ENCODE peak calls at places on chromosomes 13 and 19, in ten cellular contexts. One of them, this sample, is unnamed. For H3K4me1, the result is how much of the 10 kb centered on the place peaks cover.

GRCh38 chr13:33323766-33324525 is 38.4 kb upstream of the STARD13 start:
- DNase-seq in left ventricle myocardium inferior: no peak
- DNase-seq in heart right ventricle: no peak
- DNase-seq in PC-9: no peak
- DNase-seq in IMR-90: peak
- DNase-seq in tibial artery: no peak
- DNase-seq in sigmoid colon: no peak
- DNase-seq in right lobe of liver: no peak
- DNase-seq in cardiac muscle cell: peak
- DNase-seq in left lung: no peak
- DNase-seq in this sample: no peak

GRCh38 chr13:33512880-33513554 is 227.5 kb upstream of the STARD13 start:
- DNase-seq in PC-9: no peak
- DNase-seq in cardiac muscle cell: no peak
- DNase-seq in right lobe of liver: no peak
- DNase-seq in left ventricle myocardium inferior: no peak
- DNase-seq in IMR-90: peak
- DNase-seq in heart right ventricle: no peak
- DNase-seq in sigmoid colon: no peak
- DNase-seq in tibial artery: no peak
- DNase-seq in left lung: no peak
- DNase-seq in this sample: no peak

GRCh38 chr19:18434411-18435184 is 3.3 kb downstream of the ISYNA1 start:
- DNase-seq in heart right ventricle: no peak
- DNase-seq in left ventricle myocardium inferior: no peak
- DNase-seq in IMR-90: no peak
- DNase-seq in PC-9: no peak
- DNase-seq in tibial artery: no peak
- DNase-seq in left lung: peak
- DNase-seq in cardiac muscle cell: no peak
- DNase-seq in right lobe of liver: no peak
- DNase-seq in sigmoid colon: no peak
- DNase-seq in this sample: no peak

GRCh38 chr13:68304287-68304893 is 1074.3 kb upstream of the PCDH9 start:
- DNase-seq in tibial artery: no peak
- DNase-seq in IMR-90: no peak
- DNase-seq in sigmoid colon: no peak
- DNase-seq in left lung: no peak
- DNase-seq in cardiac muscle cell: peak
- DNase-seq in right lobe of liver: no peak
- DNase-seq in heart right ventricle: no peak
- DNase-seq in PC-9: no peak
- DNase-seq in left ventricle myocardium inferior: no peak
- DNase-seq in this sample: no peak

GRCh38 chr19:48333467-48334384 is 8.4 kb downstream of the EMP3 start:
- DNase-seq in PC-9: peak
- DNase-seq in sigmoid colon: peak
- DNase-seq in cardiac muscle cell: peak
- DNase-seq in tibial artery: peak
- DNase-seq in left lung: peak
- DNase-seq in right lobe of liver: peak
- DNase-seq in heart right ventricle: peak
- DNase-seq in left ventricle myocardium inferior: peak
- DNase-seq in IMR-90: peak
- DNase-seq in this sample: peak

GRCh38 chr19:10828981-10829821 is 6.8 kb downstream of the TMED1 start:
- DNase-seq in heart right ventricle: no peak
- DNase-seq in PC-9: no peak
- DNase-seq in right lobe of liver: no peak
- DNase-seq in left lung: peak
- DNase-seq in cardiac muscle cell: no peak
- DNase-seq in tibial artery: no peak
- DNase-seq in IMR-90: no peak
- DNase-seq in sigmoid colon: no peak
- DNase-seq in left ventricle myocardium inferior: no peak
- DNase-seq in this sample: no peak

GRCh38 chr13:110300090-110300815 is 6.7 kb downstream of the COL4A1 start:
- DNase-seq in heart right ventricle: no peak
- DNase-seq in tibial artery: no peak
- DNase-seq in IMR-90: peak
- DNase-seq in left lung: no peak
- DNase-seq in left ventricle myocardium inferior: no peak
- DNase-seq in cardiac muscle cell: no peak
- DNase-seq in right lobe of liver: no peak
- DNase-seq in sigmoid colon: no peak
- DNase-seq in PC-9: no peak
- DNase-seq in this sample: no peak

GRCh38 chr13:35470671-35471465 is 5.6 kb downstream of the MAB21L1 start:
- DNase-seq in left ventricle myocardium inferior: peak
- DNase-seq in sigmoid colon: peak
- DNase-seq in PC-9: peak
- DNase-seq in cardiac muscle cell: peak
- DNase-seq in left lung: peak
- DNase-seq in right lobe of liver: no peak
- DNase-seq in heart right ventricle: peak
- DNase-seq in IMR-90: peak
- DNase-seq in tibial artery: no peak
- DNase-seq in this sample: peak

GRCh38 chr13:98998831-98999634 is 21.2 kb upstream of the DOCK9 start:
- DNase-seq in left ventricle myocardium inferior: no peak
- DNase-seq in right lobe of liver: no peak
- DNase-seq in cardiac muscle cell: no peak
- DNase-seq in left lung: no peak
- DNase-seq in heart right ventricle: no peak
- DNase-seq in PC-9: no peak
- DNase-seq in tibial artery: no peak
- DNase-seq in sigmoid colon: no peak
- DNase-seq in IMR-90: no peak
- DNase-seq in this sample: no peak

GRCh38 chr13:80598189-80598588 is 257.3 kb upstream of the SPRY2 start:
- DNase-seq in tibial artery: no peak
- DNase-seq in PC-9: no peak
- DNase-seq in right lobe of liver: no peak
- DNase-seq in heart right ventricle: no peak
- DNase-seq in left ventricle myocardium inferior: no peak
- DNase-seq in left lung: no peak
- DNase-seq in cardiac muscle cell: no peak
- DNase-seq in IMR-90: no peak
- DNase-seq in sigmoid colon: no peak
- DNase-seq in this sample: no peak

GRCh38 chr13:83009987-83010386 is 872.3 kb downstream of the SLITRK1 start:
- DNase-seq in PC-9: no peak
- DNase-seq in right lobe of liver: no peak
- DNase-seq in heart right ventricle: no peak
- DNase-seq in sigmoid colon: no peak
- DNase-seq in tibial artery: no peak
- DNase-seq in left ventricle myocardium inferior: no peak
- DNase-seq in IMR-90: no peak
- DNase-seq in left lung: no peak
- DNase-seq in cardiac muscle cell: no peak
- DNase-seq in this sample: no peak

GRCh38 chr19:45446295-45446694 is 21.5 kb upstream of the FOSB start:
- DNase-seq in left lung: no peak
- DNase-seq in heart right ventricle: no peak
- DNase-seq in sigmoid colon: no peak
- DNase-seq in IMR-90: peak
- DNase-seq in right lobe of liver: no peak
- DNase-seq in PC-9: no peak
- DNase-seq in left ventricle myocardium inferior: no peak
- DNase-seq in tibial artery: no peak
- DNase-seq in cardiac muscle cell: peak
- DNase-seq in this sample: no peak
- H3K4me1 ChIP-seq in left lung: under half
- H3K4me1 ChIP-seq in heart right ventricle: under half
- H3K4me1 ChIP-seq in sigmoid colon: under half
- H3K4me1 ChIP-seq in IMR-90: under half
- H3K4me1 ChIP-seq in right lobe of liver: under half
- H3K4me1 ChIP-seq in PC-9: under half
- H3K4me1 ChIP-seq in left ventricle myocardium inferior: under half
- H3K4me1 ChIP-seq in tibial artery: under half
- H3K4me1 ChIP-seq in cardiac muscle cell: under half
- H3K4me1 ChIP-seq in this sample: under half

GRCh38 chr19:43713208-43713607 is 2.7 kb upstream of the IRGC start:
- DNase-seq in heart right ventricle: no peak
- DNase-seq in right lobe of liver: no peak
- DNase-seq in left lung: no peak
- DNase-seq in cardiac muscle cell: no peak
- DNase-seq in tibial artery: no peak
- DNase-seq in PC-9: no peak
- DNase-seq in left ventricle myocardium inferior: no peak
- DNase-seq in IMR-90: no peak
- DNase-seq in sigmoid colon: no peak
- DNase-seq in this sample: no peak
- TF ChIP-seq CTCF in heart right ventricle: no peak
- TF ChIP-seq CTCF in right lobe of liver: no peak
- TF ChIP-seq CTCF in left lung: no peak
- TF ChIP-seq CTCF in cardiac muscle cell: no peak
- TF ChIP-seq CTCF in tibial artery: no peak
- TF ChIP-seq CTCF in PC-9: no peak
- TF ChIP-seq CTCF in left ventricle myocardium inferior: no peak
- TF ChIP-seq CTCF in IMR-90: no peak
- TF ChIP-seq CTCF in sigmoid colon: no peak
- TF ChIP-seq CTCF in this sample: no peak

GRCh38 chr19:35316560-35316959 is 12.4 kb upstream of the CD22 start:
- DNase-seq in left ventricle myocardium inferior: no peak
- DNase-seq in heart right ventricle: no peak
- DNase-seq in cardiac muscle cell: no peak
- DNase-seq in tibial artery: no peak
- DNase-seq in IMR-90: no peak
- DNase-seq in right lobe of liver: no peak
- DNase-seq in left lung: peak
- DNase-seq in PC-9: no peak
- DNase-seq in sigmoid colon: no peak
- DNase-seq in this sample: no peak

GRCh38 chr19:35315883-35316282 is 13.1 kb upstream of the CD22 start:
- DNase-seq in tibial artery: no peak
- DNase-seq in cardiac muscle cell: no peak
- DNase-seq in right lobe of liver: no peak
- DNase-seq in left ventricle myocardium inferior: no peak
- DNase-seq in heart right ventricle: no peak
- DNase-seq in IMR-90: no peak
- DNase-seq in PC-9: no peak
- DNase-seq in sigmoid colon: no peak
- DNase-seq in left lung: peak
- DNase-seq in this sample: no peak

GRCh38 chr19:35320285-35320706 is 8.7 kb upstream of the CD22 start:
- DNase-seq in heart right ventricle: no peak
- DNase-seq in sigmoid colon: no peak
- DNase-seq in cardiac muscle cell: no peak
- DNase-seq in tibial artery: no peak
- DNase-seq in right lobe of liver: no peak
- DNase-seq in left ventricle myocardium inferior: no peak
- DNase-seq in PC-9: no peak
- DNase-seq in left lung: peak
- DNase-seq in IMR-90: no peak
- DNase-seq in this sample: no peak

GRCh38 chr19:35317464-35318043 is 11.4 kb upstream of the CD22 start:
- DNase-seq in PC-9: no peak
- DNase-seq in heart right ventricle: no peak
- DNase-seq in tibial artery: peak
- DNase-seq in right lobe of liver: no peak
- DNase-seq in IMR-90: no peak
- DNase-seq in cardiac muscle cell: no peak
- DNase-seq in sigmoid colon: no peak
- DNase-seq in left lung: peak
- DNase-seq in left ventricle myocardium inferior: no peak
- DNase-seq in this sample: no peak

DNA sequence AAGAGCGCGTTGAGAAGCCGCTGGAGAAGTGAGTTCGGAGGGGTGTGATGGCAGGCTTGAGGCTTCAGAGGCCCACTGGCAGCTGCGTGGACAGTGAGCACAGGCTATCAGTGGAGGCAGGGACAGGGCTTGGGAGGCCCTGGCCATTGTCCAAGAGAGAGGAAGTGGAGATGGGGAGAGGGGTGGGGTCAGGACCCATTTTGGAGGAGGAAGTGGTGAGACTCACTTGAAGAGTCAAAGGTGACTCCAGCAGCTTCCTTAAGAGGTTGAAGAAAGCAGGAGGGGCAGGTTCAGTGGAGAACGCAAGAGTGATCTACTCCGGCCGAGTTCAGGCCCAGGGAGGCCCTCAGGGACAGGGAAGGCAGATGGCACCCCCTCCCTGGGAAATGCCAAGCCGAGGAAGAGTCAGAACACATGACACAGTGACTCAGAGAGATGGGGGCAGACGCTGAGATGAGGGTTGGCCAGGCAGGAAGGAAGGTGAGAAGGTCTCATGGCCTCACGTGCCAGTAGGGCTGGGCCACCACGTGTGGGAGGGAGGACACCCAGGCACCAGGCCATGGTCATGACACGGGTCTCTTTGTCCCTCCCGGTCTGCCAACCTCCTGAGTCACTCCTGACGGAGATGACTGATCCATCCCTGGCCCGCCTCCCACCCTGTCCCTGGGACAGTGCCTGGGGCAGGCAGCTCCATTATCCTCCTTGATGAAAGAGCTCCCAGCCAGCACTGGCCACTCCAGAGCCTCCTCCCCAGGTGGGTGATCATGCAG is 10.1 kb upstream of the CD22 start:
- DNase-seq in sigmoid colon: peak
- DNase-seq in heart right ventricle: peak
- DNase-seq in IMR-90: peak
- DNase-seq in cardiac muscle cell: peak
- DNase-seq in left ventricle myocardium inferior: peak
- DNase-seq in tibial artery: peak
- DNase-seq in PC-9: peak
- DNase-seq in left lung: peak
- DNase-seq in right lobe of liver: peak
- DNase-seq in this sample: peak
- H3K27ac ChIP-seq in sigmoid colon: no peak
- H3K27ac ChIP-seq in heart right ventricle: no peak
- H3K27ac ChIP-seq in IMR-90: no peak
- H3K27ac ChIP-seq in cardiac muscle cell: no peak
- H3K27ac ChIP-seq in left ventricle myocardium inferior: no peak
- H3K27ac ChIP-seq in tibial artery: no peak
- H3K27ac ChIP-seq in PC-9: peak
- H3K27ac ChIP-seq in left lung: peak
- H3K27ac ChIP-seq in right lobe of liver: no peak
- H3K27ac ChIP-seq in this sample: no peak

DNA sequence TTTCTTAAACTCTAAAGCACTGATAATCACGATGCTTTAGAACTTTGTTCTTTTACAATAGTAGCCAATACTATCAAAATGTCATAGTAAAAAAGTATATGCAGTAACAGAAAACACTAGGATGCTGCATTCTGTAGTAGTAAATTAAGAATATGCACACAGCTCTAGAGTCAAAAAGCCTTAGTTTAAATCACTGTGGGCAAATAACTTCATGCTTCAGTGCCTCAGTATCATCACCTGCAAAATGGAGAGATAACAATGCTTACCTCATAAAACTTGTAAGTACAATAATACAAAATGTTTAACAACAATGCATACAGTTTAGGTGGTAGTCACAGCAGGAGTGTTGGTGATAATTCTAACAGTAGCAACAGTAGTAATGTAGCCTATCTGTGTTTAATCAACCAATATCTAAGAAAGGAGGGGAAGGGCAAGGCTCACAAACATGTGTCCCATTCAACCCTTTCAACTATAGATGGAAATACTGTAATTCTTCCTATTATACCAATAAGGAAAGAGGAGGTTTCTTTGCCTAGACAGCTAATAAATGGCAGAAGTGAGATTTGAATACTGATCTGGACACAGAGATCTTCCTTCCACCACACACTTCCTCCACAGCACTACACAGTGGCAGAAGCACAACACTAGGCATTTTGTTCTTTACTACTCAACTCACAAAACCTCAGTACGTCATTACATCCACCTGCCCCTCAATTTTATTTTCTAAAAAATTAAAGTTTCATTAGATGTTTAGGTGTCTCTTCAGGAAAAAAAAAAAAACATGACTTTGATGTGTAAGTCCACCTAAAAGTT is 4.6 kb downstream of the RBM26 start:
- DNase-seq in PC-9: no peak
- DNase-seq in heart right ventricle: no peak
- DNase-seq in IMR-90: no peak
- DNase-seq in cardiac muscle cell: no peak
- DNase-seq in right lobe of liver: no peak
- DNase-seq in left lung: no peak
- DNase-seq in sigmoid colon: no peak
- DNase-seq in left ventricle myocardium inferior: no peak
- DNase-seq in tibial artery: no peak
- DNase-seq in this sample: no peak
- H3K4me1 ChIP-seq in PC-9: under half
- H3K4me1 ChIP-seq in heart right ventricle: under half
- H3K4me1 ChIP-seq in IMR-90: under half
- H3K4me1 ChIP-seq in cardiac muscle cell: under half
- H3K4me1 ChIP-seq in right lobe of liver: under half
- H3K4me1 ChIP-seq in left lung: under half
- H3K4me1 ChIP-seq in sigmoid colon: under half
- H3K4me1 ChIP-seq in left ventricle myocardium inferior: half or more
- H3K4me1 ChIP-seq in tibial artery: half or more
- H3K4me1 ChIP-seq in this sample: under half

This sample was measured in gastrocnemius medialis.